ENCODE peak calls at places on chromosomes 16 and 17, in six cellular contexts. V, C, G, N, U and Y are unnamed samples.
A peak's percentile ranks its signal among the peaks of the same experiment; 100 is the strongest.

GRCh38 chr16:89687092-89687940 is 827 bp downstream of the CDK10 start:
- DNase-seq in U (peak; percentile 28), G (peak; percentile 46), V (peak; percentile 93), N (peak; percentile 93), C (no peak), Y (peak; percentile 47)

GRCh38 chr17:76276069-76276431 is 10.9 kb downstream of the UBALD2 start:
- DNase-seq in U (no peak), N (no peak), G (peak; percentile 74), C (no peak), V (no peak), Y (no peak)

GRCh38 chr17:59377410-59377809 is 46.0 kb downstream of the YPEL2 start:
- DNase-seq in V (no peak), U (no peak), C (peak; percentile 81), G (no peak), N (no peak), Y (no peak)

GRCh38 chr17:13419676-13420075 is 182.1 kb downstream of the HS3ST3A1 start:
- DNase-seq in U (no peak), N (no peak), G (no peak), V (no peak), C (no peak), Y (no peak)

GRCh38 chr16:16120382-16121184 is 102.7 kb downstream of the ABCC6 start:
- DNase-seq in V (no peak), N (peak; percentile 46), U (peak; percentile 47), C (no peak), G (no peak), Y (no peak)

GRCh38 chr17:18037482-18037881 is 1.5 kb downstream of the ATPAF2 start:
- DNase-seq in C (peak; percentile 15), G (no peak), U (no peak), V (no peak), N (no peak), Y (no peak)

GRCh38 chr17:1485748-1486376 is 6.6 kb downstream of the MYO1C start:
- DNase-seq in V (peak; percentile 70), U (peak; percentile 69), G (peak; percentile 69), N (peak; percentile 74), C (peak; percentile 89), Y (peak; percentile 57)

GRCh38 chr17:933168-934083 is 46.1 kb downstream of the NXN start:
- DNase-seq in U (peak; percentile 95), C (no peak), V (no peak), N (no peak), G (no peak), Y (peak; percentile 92)

GRCh38 chr17:58246104-58246740 is 7.8 kb downstream of the LPO start:
- DNase-seq in V (no peak), U (no peak), C (no peak), G (no peak), N (no peak), Y (no peak)

GRCh38 chr16:35255816-35256215 is 1796.4 kb downstream of the TP53TG3F start:
- DNase-seq in G (no peak), U (no peak), N (no peak), V (no peak), C (no peak), Y (no peak)

GRCh38 chr16:381788-382717 is at the start of gene PGAP6:
- DNase-seq in V (peak; percentile 78), U (peak; percentile 61), G (peak; percentile 84), N (peak; percentile 63), C (peak; percentile 86), Y (peak; percentile 43)

GRCh38 chr17:7048968-7049367 is 5.1 kb upstream of the SLC16A11 start:
- DNase-seq in G (no peak), N (no peak), V (no peak), U (no peak), C (no peak), Y (no peak)

GRCh38 chr16:35510701-35511100 is 2051.3 kb downstream of the TP53TG3F start:
- DNase-seq in G (no peak), N (no peak), C (no peak), U (no peak), V (no peak), Y (no peak)

GRCh38 chr17:79801156-79802038 is 4.5 kb upstream of the CBX8 start:
- DNase-seq in U (no peak), N (no peak), G (no peak), C (no peak), V (no peak), Y (peak; percentile 23)

GRCh38 chr16:30997000-30997886 is 12.2 kb downstream of the HSD3B7 start:
- DNase-seq in C (peak; percentile 91), N (peak; percentile 91), U (peak; percentile 76), G (peak; percentile 93), V (peak; percentile 95), Y (peak; percentile 84)

GRCh38 chr16:51657844-51658243 is 506.8 kb upstream of the SALL1 start:
- DNase-seq in U (no peak), N (no peak), V (no peak), G (no peak), C (no peak), Y (no peak)

GRCh38 chr16:84607694-84608093 is 10.2 kb downstream of the COTL1 start:
- DNase-seq in U (no peak), G (peak; percentile 84), C (no peak), N (peak; percentile 46), V (no peak), Y (no peak)

DNA sequence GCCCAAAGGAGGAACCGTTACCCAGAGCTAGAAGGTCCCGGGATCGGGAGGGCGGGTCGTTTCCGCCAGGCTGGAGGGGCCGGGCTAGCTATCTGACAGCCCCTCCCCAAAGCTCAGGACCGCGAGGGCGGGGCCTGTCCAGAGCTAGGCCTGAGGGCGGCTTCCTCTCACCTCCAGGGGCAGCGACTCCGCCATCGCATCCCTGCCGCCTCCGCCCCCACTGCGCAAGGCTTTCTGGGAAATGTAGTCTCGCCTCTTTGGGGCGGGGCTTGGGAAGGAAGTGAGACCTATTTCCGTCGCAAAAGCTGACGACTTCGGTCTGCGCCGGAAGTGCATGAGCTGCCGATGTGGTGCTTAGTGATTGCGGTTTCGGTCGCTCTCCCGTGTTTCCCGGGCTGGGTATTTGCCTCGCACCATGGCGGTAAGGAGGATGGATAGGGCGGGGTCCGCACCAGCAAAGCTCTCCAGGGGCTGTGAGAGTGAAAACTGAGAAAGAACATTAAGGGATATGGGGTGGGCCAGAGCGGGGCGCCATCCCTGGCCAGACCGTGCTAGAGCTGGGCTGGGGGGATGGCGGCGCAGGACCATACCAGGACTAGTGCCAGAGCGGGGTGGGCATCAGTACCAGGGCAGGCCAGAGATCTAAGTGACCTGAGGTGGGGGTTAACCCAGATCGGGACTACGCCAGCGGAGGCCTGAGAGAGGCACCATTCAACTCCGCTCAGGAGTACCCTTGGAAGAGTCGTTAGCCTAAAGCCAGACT is at the start of gene TMEM208:
- DNase-seq in U (peak; percentile 99), N (peak; percentile 99), V (peak; percentile 98), C (peak; percentile 98), G (peak; percentile 99), Y (peak; percentile 98)
- TF ChIP-seq CTCF in U (peak; percentile 11), N (no peak), V (no peak), C (peak; percentile 25), G (peak; percentile 14), Y (no peak)

DNA sequence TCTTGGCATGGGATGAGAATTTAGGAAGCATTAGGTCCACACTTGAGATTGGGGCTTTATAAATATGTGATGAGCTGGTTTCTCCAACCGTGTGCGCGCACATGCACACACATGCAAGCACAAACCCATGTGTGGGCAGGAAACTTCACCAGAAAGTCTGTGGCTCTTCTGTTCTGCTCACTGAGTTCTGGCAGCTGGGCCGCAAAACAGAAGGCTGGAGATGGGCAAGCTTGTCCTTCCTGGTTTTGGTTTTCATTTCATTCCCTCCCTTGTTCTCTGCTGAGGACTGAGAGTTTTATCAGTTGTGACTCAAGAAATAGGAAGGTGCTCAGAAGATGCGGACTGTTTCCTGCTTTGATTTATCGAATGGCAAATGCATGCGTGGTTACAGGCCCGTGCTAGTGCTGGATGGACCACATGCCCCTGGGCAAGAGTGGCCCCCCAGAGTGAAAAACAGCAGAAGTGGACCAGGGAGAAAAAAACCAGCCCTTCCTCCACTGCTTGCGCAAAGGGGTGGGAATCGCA is 14.1 kb downstream of the MAP3K14 start:
- DNase-seq in U (peak; percentile 90), N (no peak), V (no peak), C (no peak), G (peak; percentile 97), Y (no peak)
- H3K4me3 ChIP-seq in U (no peak overlapping the region), N (no peak overlapping the region), V (no peak overlapping the region), C (no peak overlapping the region), G (peak overlapping the region; percentile 28), Y (no peak overlapping the region)

DNA sequence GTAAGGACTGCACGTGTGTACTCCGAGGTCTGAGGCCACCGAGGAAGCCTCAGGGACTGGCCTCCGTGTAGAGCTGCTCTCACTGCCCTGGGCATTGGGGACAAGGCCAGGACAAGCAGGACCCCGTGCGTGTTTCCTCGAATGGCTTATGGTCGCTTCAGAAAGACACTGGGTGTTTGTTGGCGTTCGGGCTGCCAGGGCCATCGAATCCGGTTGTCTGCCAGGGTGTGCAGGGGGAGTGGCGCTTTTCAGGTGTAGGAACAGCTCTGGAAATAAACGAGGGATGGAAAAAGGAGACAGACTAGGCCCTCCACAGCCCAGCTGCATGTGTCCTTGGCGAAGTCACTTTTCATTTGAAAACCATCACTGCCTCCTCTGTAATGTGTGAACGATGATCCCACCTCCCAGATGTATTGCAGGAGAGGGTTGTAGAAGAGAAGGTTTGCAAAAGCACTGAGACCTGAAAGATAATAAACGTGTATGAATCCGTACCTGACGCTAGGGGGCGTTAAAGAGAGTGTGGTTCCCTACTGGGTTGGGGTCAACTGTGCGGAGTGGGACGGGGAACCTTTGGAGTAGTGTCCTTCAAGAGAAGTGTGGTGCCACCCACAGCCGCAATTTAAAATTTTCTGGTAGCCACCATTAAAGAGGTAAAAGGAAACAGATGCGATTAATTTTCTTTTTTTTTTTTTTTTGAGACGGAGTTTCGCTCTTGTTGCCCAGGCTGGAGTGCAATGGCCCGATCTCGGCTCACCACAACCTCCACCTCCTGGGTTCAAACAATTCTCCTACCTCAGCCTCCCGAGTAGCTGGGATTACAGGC is 2.1 kb upstream of the ZSCAN10 start:
- DNase-seq in G (peak; percentile 53), V (no peak), C (no peak), N (peak; percentile 62), U (peak; percentile 42), Y (peak; percentile 41)
- TF ChIP-seq CTCF in G (peak; percentile 60), V (peak; percentile 36), C (no peak), N (peak; percentile 49), U (peak; percentile 57), Y (peak; percentile 61)

GRCh38 chr16:48947371-48947713 is 334.3 kb downstream of the CBLN1 start:
- DNase-seq in U (no peak), G (no peak), V (no peak), N (no peak), C (no peak), Y (no peak)

GRCh38 chr16:48949636-48950035 is 332.0 kb downstream of the CBLN1 start:
- DNase-seq in V (no peak), C (no peak), G (peak; percentile 21), U (no peak), N (no peak), Y (peak; percentile 41)

GRCh38 chr16:48948911-48949310 is 332.7 kb downstream of the CBLN1 start:
- DNase-seq in N (no peak), G (no peak), C (no peak), V (no peak), U (no peak), Y (no peak)

GRCh38 chr16:48950184-48950583 is 331.5 kb downstream of the CBLN1 start:
- DNase-seq in N (no peak), V (no peak), C (no peak), G (no peak), U (no peak), Y (no peak)

GRCh38 chr16:48946687-48947370 is 334.8 kb downstream of the CBLN1 start:
- DNase-seq in C (no peak), N (no peak), G (no peak), U (no peak), V (no peak), Y (no peak)
- H3K4me3 ChIP-seq in C (no peak overlapping the region), N (no peak overlapping the region), G (no peak overlapping the region), U (no peak overlapping the region), V (no peak overlapping the region), Y (no peak overlapping the region)